ENCODE peak calls at places on chromosomes 4 and X, in nine cellular contexts. X, M, A, D, Z, U, P, N and H are unnamed samples.

GRCh38 chrX:69137371-69137881 is 27.8 kb downstream of the PJA1 start:
- DNase-seq in X (no peak), U (peak), N (no peak), D (peak), A (peak), Z (peak), P (peak), M (no peak), H (no peak)

GRCh38 chr4:138104462-138104775 is 137.7 kb downstream of the SLC7A11 start:
- DNase-seq in M (no peak), Z (no peak), X (no peak), P (no peak), U (no peak), N (no peak), A (no peak), D (no peak), H (no peak)

GRCh38 chr4:24988776-24989175 is 42.0 kb downstream of the LGI2 start:
- DNase-seq in D (no peak), Z (no peak), P (peak), X (no peak), M (no peak), A (peak), U (no peak), N (no peak), H (no peak)

GRCh38 chr4:48085821-48086602 is 48.0 kb downstream of the TXK start:
- DNase-seq in M (no peak), P (no peak), A (no peak), N (no peak), Z (no peak), U (no peak), X (no peak), D (no peak), H (no peak)

GRCh38 chrX:147923605-147924004 is 11.9 kb downstream of the FMR1 start:
- DNase-seq in Z (no peak), D (no peak), X (no peak), U (no peak), M (no peak), P (no peak), A (no peak), N (no peak), H (no peak)

GRCh38 chr4:82900016-82900334 is 560 bp upstream of the THAP9 start:
- DNase-seq in X (no peak), P (no peak), N (no peak), A (peak), D (no peak), Z (no peak), M (peak), U (no peak), H (no peak)

GRCh38 chr4:104447346-104447745 is 47.3 kb downstream of the CXXC4 start:
- DNase-seq in X (no peak), A (no peak), D (no peak), M (no peak), N (no peak), Z (no peak), P (no peak), U (no peak), H (no peak)

GRCh38 chr4:69718376-69719293 is 41.8 kb downstream of the SULT1B1 start:
- DNase-seq in N (no peak), X (no peak), U (no peak), Z (no peak), M (no peak), P (peak), D (no peak), A (peak), H (no peak)

GRCh38 chrX:14673764-14674163 is 144.4 kb downstream of the GLRA2 start:
- DNase-seq in U (no peak), M (peak), P (peak), N (no peak), Z (no peak), X (peak), A (peak), D (no peak), H (no peak)

GRCh38 chr4:102308032-102308799 is 37.1 kb downstream of the SLC39A8 start:
- DNase-seq in D (no peak), P (peak), N (no peak), X (no peak), U (no peak), Z (no peak), A (peak), M (peak), H (no peak)

GRCh38 chrX:19678941-19679340 is 163.6 kb upstream of the MAP3K15 start:
- DNase-seq in P (no peak), D (no peak), U (no peak), N (no peak), M (peak), A (no peak), Z (no peak), X (no peak), H (peak)

GRCh38 chrX:105752334-105752733 is 70.0 kb upstream of the NRK start:
- DNase-seq in U (no peak), A (no peak), N (no peak), Z (no peak), X (no peak), M (no peak), P (peak), D (no peak), H (no peak)

GRCh38 chrX:19174401-19175025 is 52.2 kb upstream of the ADGRG2 start:
- DNase-seq in N (no peak), D (no peak), A (peak), X (peak), P (peak), U (peak), Z (no peak), M (no peak), H (no peak)

GRCh38 chrX:154809939-154810665 is 4.8 kb upstream of the MPP1 start:
- DNase-seq in A (peak), M (no peak), X (no peak), U (no peak), N (no peak), Z (no peak), P (peak), D (no peak), H (no peak)

GRCh38 chr4:6137027-6137746 is 63.2 kb downstream of the JAKMIP1 start:
- DNase-seq in Z (no peak), U (no peak), A (no peak), N (no peak), X (peak), P (no peak), M (no peak), D (no peak), H (no peak)

GRCh38 chrX:71622347-71623104 is 4.2 kb upstream of the CXCR3 start:
- DNase-seq in U (peak), A (peak), Z (peak), D (peak), N (peak), P (peak), M (peak), X (no peak), H (peak)

GRCh38 chr4:174173360-174173759 is 110.1 kb downstream of the FBXO8 start:
- DNase-seq in N (no peak), D (no peak), M (no peak), X (no peak), Z (no peak), U (no peak), A (no peak), P (no peak), H (no peak)

GRCh38 chrX:17078031-17078730 is 131.7 kb downstream of the REPS2 start:
- DNase-seq in Z (no peak), M (no peak), P (no peak), D (no peak), U (no peak), N (no peak), A (peak), X (no peak), H (no peak)

GRCh38 chr4:1204828-1205591 is 32.6 kb upstream of the SPON2 start:
- DNase-seq in Z (no peak), N (no peak), U (no peak), X (no peak), M (no peak), P (no peak), D (peak), A (no peak), H (peak)

GRCh38 chr4:127782275-127783025 is at the start of gene HSPA4L:
- DNase-seq in P (no peak), A (peak), U (peak), X (peak), M (peak), Z (peak), D (no peak), N (no peak), H (peak)

GRCh38 chr4:24805036-24805435 is 9.7 kb downstream of the SOD3 start:
- DNase-seq in M (no peak), A (no peak), D (no peak), U (no peak), Z (no peak), X (no peak), N (no peak), P (no peak), H (no peak)

GRCh38 chrX:13646154-13646549 is 6.8 kb upstream of the TCEANC start:
- DNase-seq in N (no peak), A (peak), P (peak), M (peak), Z (peak), X (no peak), D (peak), U (peak), H (no peak)

GRCh38 chr4:121358473-121358872 is 22.3 kb downstream of the QRFPR start:
- DNase-seq in X (no peak), A (peak), P (peak), D (no peak), N (no peak), M (no peak), Z (no peak), U (no peak), H (no peak)

DNA sequence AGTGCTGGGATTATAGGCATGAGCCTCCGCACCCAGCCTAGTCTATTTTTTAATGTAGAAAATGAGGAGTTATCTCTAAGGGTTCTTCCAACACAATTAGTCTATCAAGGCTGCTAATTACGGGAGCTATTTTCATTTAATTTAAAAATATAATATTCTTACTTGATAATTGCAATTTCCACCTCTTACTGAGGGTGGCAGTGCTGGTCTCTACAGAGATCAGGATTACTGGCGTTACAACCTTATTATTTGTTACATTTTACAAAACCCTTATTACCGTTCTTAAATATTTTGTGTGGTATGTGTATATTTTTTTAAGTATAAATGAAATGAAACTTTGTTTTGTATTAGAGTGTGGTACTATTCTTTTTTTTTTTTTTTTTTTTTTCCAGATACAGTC is 17.6 kb upstream of the GK start:
- DNase-seq in D (no peak), X (no peak), N (no peak), U (no peak), Z (no peak), M (peak), A (peak), P (peak), H (no peak)
- TF ChIP-seq CTCF in D (no peak), X (peak), N (peak), U (no peak), Z (peak), M (peak), A (peak), P (peak), H (peak)

GRCh38 chr4:182443070-182443469 is 199.9 kb downstream of the TENM3 start:
- DNase-seq in Z (no peak), X (no peak), A (no peak), D (no peak), U (no peak), P (no peak), N (no peak), M (no peak), H (no peak)
- TF ChIP-seq CTCF in Z (no peak), X (no peak), A (peak), D (no peak), U (no peak), P (no peak), N (no peak), M (no peak), H (no peak)

GRCh38 chrX:36856849-36857248 is 151.3 kb upstream of the FAM47C start:
- DNase-seq in N (no peak), Z (no peak), P (peak), U (no peak), D (no peak), M (no peak), A (peak), X (no peak), H (no peak)
- TF ChIP-seq CTCF in N (no peak), Z (no peak), P (no peak), U (no peak), D (no peak), M (peak), A (peak), X (peak), H (no peak)

GRCh38 chr4:51995647-51996046 is 24.5 kb downstream of the LRRC66 start:
- DNase-seq in A (no peak), U (no peak), X (no peak), N (no peak), D (no peak), Z (no peak), M (no peak), P (no peak), H (no peak)
- TF ChIP-seq CTCF in A (no peak), U (no peak), X (no peak), N (no peak), D (no peak), Z (no peak), M (no peak), P (no peak), H (no peak)

GRCh38 chrX:140050906-140051305 is 85.6 kb upstream of the CXorf66 start:
- DNase-seq in P (peak), M (no peak), U (no peak), A (peak), D (no peak), X (no peak), N (no peak), Z (no peak), H (no peak)
- TF ChIP-seq CTCF in P (peak), M (peak), U (peak), A (peak), D (no peak), X (peak), N (no peak), Z (peak), H (no peak)

DNA sequence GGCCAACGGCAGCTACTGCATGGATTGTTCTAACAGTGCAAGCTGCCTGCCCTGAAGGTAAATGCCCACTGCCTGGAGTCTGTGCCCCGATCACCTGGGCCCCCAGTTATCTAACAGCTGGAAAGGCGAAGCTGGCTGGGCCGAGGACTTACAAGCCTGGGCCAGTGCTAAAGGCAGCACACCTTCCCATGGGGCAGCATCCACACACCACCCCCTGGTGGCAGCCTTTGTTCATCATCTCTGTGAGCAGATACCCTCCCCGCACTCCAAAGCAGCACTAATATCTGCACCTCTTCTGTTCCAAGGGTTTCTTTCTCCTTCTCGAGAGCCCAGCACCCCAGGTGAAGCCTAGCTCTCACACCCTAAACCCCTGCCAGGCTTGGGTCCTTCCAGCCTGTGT is 7.6 kb downstream of the SLC2A9 start:
- DNase-seq in X (no peak), P (peak), U (no peak), Z (peak), A (peak), D (no peak), M (peak), N (no peak), H (peak)
- TF ChIP-seq CTCF in X (peak), P (peak), U (peak), Z (peak), A (peak), D (no peak), M (peak), N (no peak), H (peak)